ENCODE peak calls at places on chromosomes 11 and 22, in five cellular contexts. G, H, N, L and M are unnamed samples.

GRCh38 chr11:86174101-86175046 is 70.2 kb upstream of the EED start:
- DNase-seq in G (peak), H (peak), N (no peak), L (no peak), M (peak)

GRCh38 chr11:46237248-46238077 is 40.0 kb upstream of the CREB3L1 start:
- DNase-seq in G (peak), H (peak), N (peak), L (no peak), M (peak)

GRCh38 chr11:44434191-44434590 is 124.3 kb upstream of the ALX4 start:
- DNase-seq in L (peak), N (no peak), H (no peak), G (no peak), M (no peak)

GRCh38 chr11:77183421-77183984 is 55.5 kb downstream of the MYO7A start:
- DNase-seq in L (no peak), G (peak), H (no peak), N (no peak), M (no peak)

GRCh38 chr22:37892566-37893338 is 13.3 kb upstream of the MICALL1 start:
- DNase-seq in G (peak), N (no peak), L (no peak), H (no peak), M (no peak)

GRCh38 chr11:8833568-8834275 is 77.3 kb upstream of the AKIP1 start:
- DNase-seq in N (no peak), H (no peak), L (no peak), G (no peak), M (peak)

GRCh38 chr11:127037001-127037400 is 36.4 kb upstream of the KIRREL3 start:
- DNase-seq in H (no peak), L (no peak), N (no peak), G (no peak), M (peak)

GRCh38 chr11:10937416-10937815 is 79.6 kb upstream of the ZBED5 start:
- DNase-seq in H (no peak), N (no peak), L (no peak), G (no peak), M (no peak)

GRCh38 chr11:40328890-40329617 is 1130.4 kb downstream of the LRRC4C start:
- DNase-seq in L (no peak), H (peak), N (peak), G (no peak), M (no peak)

GRCh38 chr11:77088236-77089003 is 14.2 kb upstream of the OMP start:
- DNase-seq in N (peak), G (no peak), H (no peak), L (no peak), M (no peak)

GRCh38 chr11:118921121-118921928 is 4.4 kb downstream of the BCL9L start:
- DNase-seq in G (no peak), H (no peak), L (no peak), N (peak), M (no peak)

GRCh38 chr22:24512043-24512442 is 16.9 kb downstream of the UPB1 start:
- DNase-seq in G (no peak), N (no peak), H (no peak), L (no peak), M (no peak)